ENCODE peak calls at places on chromosomes 5 and 9, in ten cellular contexts. One of them, this sample, is unnamed.

GRCh38 chr5:137234973-137235943 is 263.9 kb downstream of the SPOCK1 start:
- DNase-seq in tibial artery: no peak
- DNase-seq in heart left ventricle: no peak
- DNase-seq in heart right ventricle: no peak
- DNase-seq in ovary: no peak
- DNase-seq in epithelial cell of esophagus: peak
- DNase-seq in AG09309: no peak
- DNase-seq in fibroblast of lung: peak
- DNase-seq in sigmoid colon: no peak
- DNase-seq in kidney: no peak
- DNase-seq in this sample: no peak

GRCh38 chr5:10578869-10579268 is 15.0 kb downstream of the ANKRD33B start:
- DNase-seq in tibial artery: no peak
- DNase-seq in heart left ventricle: no peak
- DNase-seq in heart right ventricle: no peak
- DNase-seq in ovary: no peak
- DNase-seq in epithelial cell of esophagus: no peak
- DNase-seq in AG09309: no peak
- DNase-seq in fibroblast of lung: no peak
- DNase-seq in sigmoid colon: no peak
- DNase-seq in kidney: no peak
- DNase-seq in this sample: no peak

GRCh38 chr9:112793213-112793810 is 42.8 kb downstream of the SNX30 start:
- DNase-seq in tibial artery: peak
- DNase-seq in heart left ventricle: peak
- DNase-seq in heart right ventricle: peak
- DNase-seq in ovary: no peak
- DNase-seq in epithelial cell of esophagus: peak
- DNase-seq in AG09309: no peak
- DNase-seq in fibroblast of lung: peak
- DNase-seq in sigmoid colon: peak
- DNase-seq in kidney: peak
- DNase-seq in this sample: peak

GRCh38 chr5:22889714-22890113 is 36.6 kb upstream of the CDH12 start:
- DNase-seq in tibial artery: no peak
- DNase-seq in heart left ventricle: no peak
- DNase-seq in heart right ventricle: no peak
- DNase-seq in ovary: no peak
- DNase-seq in epithelial cell of esophagus: peak
- DNase-seq in AG09309: no peak
- DNase-seq in fibroblast of lung: no peak
- DNase-seq in sigmoid colon: no peak
- DNase-seq in kidney: no peak
- DNase-seq in this sample: no peak

GRCh38 chr9:109063765-109064164 is 50.5 kb upstream of the CTNNAL1 start:
- DNase-seq in tibial artery: no peak
- DNase-seq in heart left ventricle: no peak
- DNase-seq in heart right ventricle: no peak
- DNase-seq in ovary: no peak
- DNase-seq in epithelial cell of esophagus: peak
- DNase-seq in AG09309: no peak
- DNase-seq in fibroblast of lung: peak
- DNase-seq in sigmoid colon: no peak
- DNase-seq in kidney: no peak
- DNase-seq in this sample: peak

GRCh38 chr5:42889311-42889933 is 77.7 kb upstream of the SELENOP start:
- DNase-seq in tibial artery: peak
- DNase-seq in heart left ventricle: no peak
- DNase-seq in heart right ventricle: peak
- DNase-seq in ovary: peak
- DNase-seq in epithelial cell of esophagus: peak
- DNase-seq in AG09309: peak
- DNase-seq in fibroblast of lung: peak
- DNase-seq in sigmoid colon: peak
- DNase-seq in kidney: no peak
- DNase-seq in this sample: peak

GRCh38 chr9:6566409-6567139 is 79.0 kb downstream of the GLDC start:
- DNase-seq in tibial artery: peak
- DNase-seq in heart left ventricle: no peak
- DNase-seq in heart right ventricle: no peak
- DNase-seq in ovary: no peak
- DNase-seq in epithelial cell of esophagus: peak
- DNase-seq in AG09309: peak
- DNase-seq in fibroblast of lung: peak
- DNase-seq in sigmoid colon: no peak
- DNase-seq in kidney: no peak
- DNase-seq in this sample: peak

GRCh38 chr5:78699565-78700143 is 51.1 kb upstream of the LHFPL2 start:
- DNase-seq in tibial artery: no peak
- DNase-seq in heart left ventricle: no peak
- DNase-seq in heart right ventricle: no peak
- DNase-seq in ovary: no peak
- DNase-seq in epithelial cell of esophagus: peak
- DNase-seq in AG09309: peak
- DNase-seq in fibroblast of lung: peak
- DNase-seq in sigmoid colon: no peak
- DNase-seq in kidney: no peak
- DNase-seq in this sample: peak

GRCh38 chr5:179321206-179321987 is 23.9 kb downstream of the ADAMTS2 start:
- DNase-seq in tibial artery: no peak
- DNase-seq in heart left ventricle: peak
- DNase-seq in heart right ventricle: peak
- DNase-seq in ovary: no peak
- DNase-seq in epithelial cell of esophagus: no peak
- DNase-seq in AG09309: no peak
- DNase-seq in fibroblast of lung: no peak
- DNase-seq in sigmoid colon: peak
- DNase-seq in kidney: peak
- DNase-seq in this sample: no peak

GRCh38 chr5:67542489-67542888 is 345.9 kb upstream of the CD180 start:
- DNase-seq in tibial artery: no peak
- DNase-seq in heart left ventricle: no peak
- DNase-seq in heart right ventricle: no peak
- DNase-seq in ovary: no peak
- DNase-seq in epithelial cell of esophagus: no peak
- DNase-seq in AG09309: no peak
- DNase-seq in fibroblast of lung: no peak
- DNase-seq in sigmoid colon: no peak
- DNase-seq in kidney: no peak
- DNase-seq in this sample: no peak

GRCh38 chr5:142289708-142290573 is 34.9 kb downstream of the SPRY4 start:
- DNase-seq in tibial artery: no peak
- DNase-seq in heart left ventricle: no peak
- DNase-seq in heart right ventricle: peak
- DNase-seq in ovary: no peak
- DNase-seq in epithelial cell of esophagus: no peak
- DNase-seq in AG09309: no peak
- DNase-seq in fibroblast of lung: no peak
- DNase-seq in sigmoid colon: no peak
- DNase-seq in kidney: peak
- DNase-seq in this sample: no peak

GRCh38 chr5:53342261-53342660 is 138.2 kb upstream of the FST start:
- DNase-seq in tibial artery: no peak
- DNase-seq in heart left ventricle: no peak
- DNase-seq in heart right ventricle: no peak
- DNase-seq in ovary: no peak
- DNase-seq in epithelial cell of esophagus: no peak
- DNase-seq in AG09309: no peak
- DNase-seq in fibroblast of lung: no peak
- DNase-seq in sigmoid colon: no peak
- DNase-seq in kidney: no peak
- DNase-seq in this sample: no peak

GRCh38 chr5:156920042-156920860 is 42.8 kb downstream of the TIMD4 start:
- DNase-seq in tibial artery: no peak
- DNase-seq in heart left ventricle: no peak
- DNase-seq in heart right ventricle: no peak
- DNase-seq in ovary: no peak
- DNase-seq in epithelial cell of esophagus: no peak
- DNase-seq in AG09309: no peak
- DNase-seq in fibroblast of lung: peak
- DNase-seq in sigmoid colon: no peak
- DNase-seq in kidney: no peak
- DNase-seq in this sample: no peak

GRCh38 chr5:79157289-79157688 is 45.7 kb downstream of the BHMT start:
- DNase-seq in tibial artery: no peak
- DNase-seq in heart left ventricle: no peak
- DNase-seq in heart right ventricle: no peak
- DNase-seq in ovary: no peak
- DNase-seq in epithelial cell of esophagus: peak
- DNase-seq in AG09309: no peak
- DNase-seq in fibroblast of lung: no peak
- DNase-seq in sigmoid colon: no peak
- DNase-seq in kidney: no peak
- DNase-seq in this sample: no peak

GRCh38 chr9:81759680-81760215 is 70.4 kb upstream of the TLE1 start:
- DNase-seq in tibial artery: no peak
- DNase-seq in heart left ventricle: no peak
- DNase-seq in heart right ventricle: no peak
- DNase-seq in ovary: no peak
- DNase-seq in epithelial cell of esophagus: peak
- DNase-seq in AG09309: peak
- DNase-seq in fibroblast of lung: peak
- DNase-seq in sigmoid colon: no peak
- DNase-seq in kidney: no peak
- DNase-seq in this sample: peak

GRCh38 chr5:58582004-58582403 is 871 bp upstream of the RAB3C start:
- DNase-seq in tibial artery: no peak
- DNase-seq in heart left ventricle: peak
- DNase-seq in heart right ventricle: no peak
- DNase-seq in ovary: no peak
- DNase-seq in epithelial cell of esophagus: peak
- DNase-seq in AG09309: no peak
- DNase-seq in fibroblast of lung: no peak
- DNase-seq in sigmoid colon: no peak
- DNase-seq in kidney: no peak
- DNase-seq in this sample: peak

GRCh38 chr9:109107402-109108240 is 12.1 kb downstream of the TMEM245 start:
- DNase-seq in tibial artery: no peak
- DNase-seq in heart left ventricle: no peak
- DNase-seq in heart right ventricle: no peak
- DNase-seq in ovary: no peak
- DNase-seq in epithelial cell of esophagus: peak
- DNase-seq in AG09309: no peak
- DNase-seq in fibroblast of lung: peak
- DNase-seq in sigmoid colon: no peak
- DNase-seq in kidney: no peak
- DNase-seq in this sample: peak

GRCh38 chr9:128043467-128043868 is 23.7 kb downstream of the NAIF1 start:
- DNase-seq in tibial artery: no peak
- DNase-seq in heart left ventricle: no peak
- DNase-seq in heart right ventricle: no peak
- DNase-seq in ovary: peak
- DNase-seq in epithelial cell of esophagus: no peak
- DNase-seq in AG09309: no peak
- DNase-seq in fibroblast of lung: no peak
- DNase-seq in sigmoid colon: no peak
- DNase-seq in kidney: peak
- DNase-seq in this sample: no peak

GRCh38 chr9:85688361-85688760 is 53.4 kb downstream of the AGTPBP1 start:
- DNase-seq in tibial artery: no peak
- DNase-seq in heart left ventricle: no peak
- DNase-seq in heart right ventricle: no peak
- DNase-seq in ovary: no peak
- DNase-seq in epithelial cell of esophagus: no peak
- DNase-seq in AG09309: no peak
- DNase-seq in fibroblast of lung: no peak
- DNase-seq in sigmoid colon: no peak
- DNase-seq in kidney: no peak
- DNase-seq in this sample: no peak
- H3K4me3 ChIP-seq in tibial artery: no peak
- H3K4me3 ChIP-seq in heart left ventricle: no peak
- H3K4me3 ChIP-seq in heart right ventricle: no peak
- H3K4me3 ChIP-seq in ovary: no peak
- H3K4me3 ChIP-seq in epithelial cell of esophagus: no peak
- H3K4me3 ChIP-seq in AG09309: no peak
- H3K4me3 ChIP-seq in fibroblast of lung: no peak
- H3K4me3 ChIP-seq in sigmoid colon: no peak
- H3K4me3 ChIP-seq in kidney: no peak
- H3K4me3 ChIP-seq in this sample: no peak

GRCh38 chr5:123949807-123950206 is 437.8 kb downstream of the CSNK1G3 start:
- DNase-seq in tibial artery: no peak
- DNase-seq in heart left ventricle: no peak
- DNase-seq in heart right ventricle: no peak
- DNase-seq in ovary: no peak
- DNase-seq in epithelial cell of esophagus: no peak
- DNase-seq in AG09309: no peak
- DNase-seq in fibroblast of lung: no peak
- DNase-seq in sigmoid colon: no peak
- DNase-seq in kidney: no peak
- DNase-seq in this sample: no peak
- TF ChIP-seq CTCF in tibial artery: no peak
- TF ChIP-seq CTCF in heart left ventricle: no peak
- TF ChIP-seq CTCF in heart right ventricle: no peak
- TF ChIP-seq CTCF in ovary: no peak
- TF ChIP-seq CTCF in epithelial cell of esophagus: no peak
- TF ChIP-seq CTCF in AG09309: no peak
- TF ChIP-seq CTCF in fibroblast of lung: no peak
- TF ChIP-seq CTCF in sigmoid colon: no peak
- TF ChIP-seq CTCF in kidney: no peak
- TF ChIP-seq CTCF in this sample: no peak

DNA sequence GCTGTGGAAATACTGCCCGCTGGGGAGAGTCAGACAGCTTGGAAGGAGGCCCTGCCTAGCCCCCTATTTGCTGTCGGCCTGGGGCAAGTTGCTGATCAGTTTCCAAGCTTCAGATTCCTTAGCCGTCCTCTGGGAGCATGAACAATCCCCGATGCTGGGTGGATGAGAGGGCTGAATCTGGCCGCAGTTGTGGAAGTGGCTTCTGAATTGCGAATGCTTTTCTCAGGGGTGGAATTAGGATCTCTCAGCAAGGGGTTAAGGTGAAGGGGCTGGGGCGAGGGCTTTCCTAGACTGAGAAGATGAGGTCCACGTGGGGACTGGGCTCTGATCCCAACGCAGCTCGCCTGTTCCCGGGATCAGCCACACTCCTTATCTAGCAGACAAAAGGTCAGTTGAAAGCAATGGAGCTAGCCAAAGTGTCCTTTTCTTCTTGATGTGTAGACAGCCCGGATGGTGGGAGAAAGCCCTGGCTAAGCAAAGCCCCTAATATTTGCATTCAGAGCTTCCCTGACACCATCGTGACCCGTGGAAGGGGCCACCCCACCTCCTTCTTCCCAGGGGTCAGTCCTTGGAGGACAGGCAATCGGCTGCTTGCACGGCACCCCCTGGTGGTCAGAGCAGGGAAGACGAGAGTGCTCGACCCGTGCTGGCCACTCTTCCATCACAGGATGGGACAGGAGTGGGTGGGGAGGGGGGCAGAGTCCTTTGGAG is 54.9 kb downstream of the COL15A1 start:
- DNase-seq in tibial artery: peak
- DNase-seq in heart left ventricle: peak
- DNase-seq in heart right ventricle: peak
- DNase-seq in ovary: peak
- DNase-seq in epithelial cell of esophagus: peak
- DNase-seq in AG09309: no peak
- DNase-seq in fibroblast of lung: peak
- DNase-seq in sigmoid colon: peak
- DNase-seq in kidney: peak
- DNase-seq in this sample: peak
- H3K4me3 ChIP-seq in tibial artery: peak
- H3K4me3 ChIP-seq in heart left ventricle: no peak
- H3K4me3 ChIP-seq in heart right ventricle: no peak
- H3K4me3 ChIP-seq in ovary: no peak
- H3K4me3 ChIP-seq in epithelial cell of esophagus: no peak
- H3K4me3 ChIP-seq in AG09309: no peak
- H3K4me3 ChIP-seq in fibroblast of lung: no peak
- H3K4me3 ChIP-seq in sigmoid colon: no peak
- H3K4me3 ChIP-seq in kidney: no peak
- H3K4me3 ChIP-seq in this sample: no peak

GRCh38 chr5:115374057-115374775 is 77.8 kb upstream of the CCDC112 start:
- DNase-seq in tibial artery: no peak
- DNase-seq in heart left ventricle: no peak
- DNase-seq in heart right ventricle: no peak
- DNase-seq in ovary: no peak
- DNase-seq in epithelial cell of esophagus: peak
- DNase-seq in AG09309: no peak
- DNase-seq in fibroblast of lung: no peak
- DNase-seq in sigmoid colon: no peak
- DNase-seq in kidney: no peak
- DNase-seq in this sample: no peak
- TF ChIP-seq CTCF in tibial artery: no peak
- TF ChIP-seq CTCF in heart left ventricle: no peak
- TF ChIP-seq CTCF in heart right ventricle: no peak
- TF ChIP-seq CTCF in ovary: no peak
- TF ChIP-seq CTCF in epithelial cell of esophagus: peak
- TF ChIP-seq CTCF in AG09309: no peak
- TF ChIP-seq CTCF in fibroblast of lung: no peak
- TF ChIP-seq CTCF in sigmoid colon: no peak
- TF ChIP-seq CTCF in kidney: no peak
- TF ChIP-seq CTCF in this sample: no peak

This sample was measured in fibroblast of pulmonary artery.